ENCODE peak calls at places on chromosomes 4 and X, in six cellular contexts. O is upper lobe of right lung, K is iPS DF 6.9, D is cardiac muscle cell, C is lower lobe of right lung, Y is NT2/D1. N is an unnamed sample.

GRCh38 chr4:123816970-123817688 is 420.5 kb downstream of the SPRY1 start:
- DNase-seq in O (no peak), K (no peak), D (no peak), C (no peak), Y (no peak), N (no peak)

GRCh38 chr4:130995988-130996387 is 1900.0 kb downstream of the C4orf33 start:
- DNase-seq in O (no peak), K (no peak), D (no peak), C (no peak), Y (no peak), N (no peak)

GRCh38 chr4:145003675-145004074 is 94.3 kb downstream of the ANAPC10 start:
- DNase-seq in O (no peak), K (no peak), D (no peak), C (no peak), Y (no peak), N (no peak)

GRCh38 chr4:26320159-26320452 is 708 bp upstream of the RBPJ start:
- DNase-seq in O (no peak), K (no peak), D (peak; percentile 42), C (no peak), Y (no peak), N (no peak)

GRCh38 chrX:107678957-107679740 is 50.8 kb downstream of the PRPS1 start:
- DNase-seq in O (peak; percentile 76), K (no peak), D (peak; percentile 87), C (peak; percentile 82), Y (no peak), N (peak; percentile 67)

GRCh38 chr4:145186719-145187118 is 6.3 kb upstream of the OTUD4 start:
- DNase-seq in O (no peak), K (no peak), D (no peak), C (no peak), Y (no peak), N (no peak)

GRCh38 chrX:155535866-155536265 is 76.9 kb downstream of the TMLHE start:
- DNase-seq in O (no peak), K (no peak), D (no peak), C (no peak), Y (no peak), N (no peak)

GRCh38 chr4:105133976-105134375 is 12.7 kb upstream of the TET2 start:
- DNase-seq in O (no peak), K (no peak), D (no peak), C (no peak), Y (no peak), N (no peak)

GRCh38 chr4:82721819-82722423 is 76.7 kb downstream of the SCD5 start:
- DNase-seq in O (no peak), K (no peak), D (no peak), C (no peak), Y (no peak), N (peak; percentile 39)

GRCh38 chr4:158411180-158411721 is 110.4 kb upstream of the RXFP1 start:
- DNase-seq in O (no peak), K (no peak), D (peak; percentile 10), C (no peak), Y (no peak), N (no peak)

GRCh38 chr4:190018201-190018920 is 8.7 kb downstream of the FRG2 start:
- DNase-seq in O (no peak), K (no peak), D (no peak), C (no peak), Y (no peak), N (no peak)

GRCh38 chr4:106502106-106502699 is 133.6 kb upstream of the GIMD1 start:
- DNase-seq in O (peak; percentile 73), K (peak; percentile 64), D (peak; percentile 71), C (peak; percentile 61), Y (peak; percentile 27), N (peak; percentile 64)

GRCh38 chr4:165740911-165741310 is 132.1 kb upstream of the TLL1 start:
- DNase-seq in O (no peak), K (no peak), D (peak; percentile 42), C (no peak), Y (no peak), N (no peak)

GRCh38 chr4:119854364-119854763 is 212.3 kb downstream of the MAD2L1 start:
- DNase-seq in O (no peak), K (no peak), D (no peak), C (no peak), Y (no peak), N (no peak)

GRCh38 chr4:140154572-140154891 is 548 bp upstream of the MAML3 start:
- DNase-seq in O (no peak), K (no peak), D (no peak), C (no peak), Y (no peak), N (no peak)

GRCh38 chr4:93710101-93710846 is 118.3 kb upstream of the ATOH1 start:
- DNase-seq in O (no peak), K (peak; percentile 22), D (no peak), C (no peak), Y (peak; percentile 18), N (no peak)

GRCh38 chr4:187767158-187767557 is 228.4 kb upstream of the ZFP42 start:
- DNase-seq in O (no peak), K (no peak), D (no peak), C (no peak), Y (no peak), N (no peak)

GRCh38 chrX:150094996-150095395 is 156.7 kb upstream of the EOLA2 start:
- DNase-seq in O (no peak), K (no peak), D (no peak), C (no peak), Y (no peak), N (no peak)

GRCh38 chr4:100302061-100303026 is 112.1 kb upstream of the DDIT4L start:
- DNase-seq in O (no peak), K (no peak), D (peak; percentile 73), C (no peak), Y (no peak), N (no peak)

GRCh38 chrX:129934461-129934860 is 28.5 kb downstream of the UTP14A start:
- DNase-seq in O (no peak), K (no peak), D (no peak), C (no peak), Y (no peak), N (no peak)

GRCh38 chr4:972651-973424 is 531 bp downstream of the DGKQ start:
- DNase-seq in O (peak; percentile 81), K (no peak), D (peak; percentile 19), C (peak; percentile 72), Y (no peak), N (peak; percentile 39)

GRCh38 chrX:55521687-55522086 is 32.0 kb upstream of the USP51 start:
- DNase-seq in O (no peak), K (no peak), D (no peak), C (no peak), Y (no peak), N (peak; percentile 63)

GRCh38 chr4:99221980-99222379 is 2.9 kb upstream of the ADH6 start:
- DNase-seq in O (no peak), K (no peak), D (peak; percentile 64), C (no peak), Y (peak; percentile 16), N (no peak)

GRCh38 chr4:150849016-150849415 is 166.1 kb downstream of the LRBA start:
- DNase-seq in O (no peak), K (no peak), D (no peak), C (no peak), Y (no peak), N (no peak)

GRCh38 chr4:88709989-88710388 is 12.4 kb upstream of the NAP1L5 start:
- DNase-seq in O (no peak), K (no peak), D (no peak), C (no peak), Y (no peak), N (no peak)

DNA sequence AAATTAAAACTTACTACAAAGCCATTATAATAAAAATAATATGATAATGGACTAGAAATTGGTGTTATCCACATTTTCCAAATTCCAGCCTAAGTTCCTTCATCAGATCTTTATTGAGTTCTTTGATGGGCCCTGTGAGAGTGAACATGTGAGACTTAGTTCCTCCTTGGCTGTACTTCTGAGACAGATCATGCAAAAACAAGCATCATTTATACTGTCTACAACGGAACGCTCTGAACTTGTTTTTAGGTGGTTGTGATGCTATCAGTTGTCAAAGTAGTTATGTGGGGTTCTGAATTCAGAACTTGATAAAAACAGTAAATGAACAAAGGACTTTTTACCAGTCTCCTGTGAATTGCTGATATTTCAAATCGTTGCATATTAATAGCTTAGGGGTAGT is 48.9 kb downstream of the JADE3 start:
- DNase-seq in O (no peak), K (no peak), D (no peak), C (no peak), Y (no peak), N (no peak)
- H3K4me1 ChIP-seq in O (no peaks in the 10 kb centered on the region), K (no peaks in the 10 kb centered on the region), D (peaks cover 10% of the 10 kb centered on the region), C (peaks cover 5% of the 10 kb centered on the region), Y (peaks cover 2% of the 10 kb centered on the region), N (peaks cover 8% of the 10 kb centered on the region)

DNA sequence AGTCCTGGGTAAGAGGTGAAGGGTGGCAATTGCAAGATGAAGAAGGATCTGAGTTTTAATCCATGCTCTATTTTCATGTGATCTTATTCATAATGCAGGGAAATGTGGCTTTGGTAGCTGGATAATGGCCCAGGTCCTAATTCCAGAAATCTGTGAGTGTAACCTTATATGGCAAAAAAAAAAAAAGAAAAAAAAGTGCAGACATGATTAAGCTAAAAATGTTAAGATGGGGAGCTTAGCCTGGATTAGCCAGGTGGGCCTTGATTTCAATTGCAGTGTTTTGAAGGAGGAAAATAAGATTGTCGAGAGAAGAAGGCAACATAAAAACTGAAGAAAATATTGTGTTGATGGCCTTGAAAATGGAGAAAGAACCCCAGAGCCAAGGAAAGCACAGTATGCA is 867.7 kb upstream of the HS3ST1 start:
- DNase-seq in O (no peak), K (no peak), D (no peak), C (no peak), Y (no peak), N (no peak)
- H3K4me1 ChIP-seq in O (no peaks in the 10 kb centered on the region), K (no peaks in the 10 kb centered on the region), D (no peaks in the 10 kb centered on the region), C (no peaks in the 10 kb centered on the region), Y (no peaks in the 10 kb centered on the region), N (no peaks in the 10 kb centered on the region)

GRCh38 chrX:40169193-40170086 is 71.7 kb upstream of the BCOR start:
- DNase-seq in O (peak; percentile 73), K (no peak), D (peak; percentile 83), C (peak; percentile 69), Y (peak; percentile 88), N (peak; percentile 74)
- H3K4me1 ChIP-seq in O (peaks cover 16% of the 10 kb centered on the region), K (peaks cover 5% of the 10 kb centered on the region), D (peaks cover 59% of the 10 kb centered on the region), C (peaks cover 40% of the 10 kb centered on the region), Y (peaks cover 7% of the 10 kb centered on the region), N (peaks cover 74% of the 10 kb centered on the region)

DNA sequence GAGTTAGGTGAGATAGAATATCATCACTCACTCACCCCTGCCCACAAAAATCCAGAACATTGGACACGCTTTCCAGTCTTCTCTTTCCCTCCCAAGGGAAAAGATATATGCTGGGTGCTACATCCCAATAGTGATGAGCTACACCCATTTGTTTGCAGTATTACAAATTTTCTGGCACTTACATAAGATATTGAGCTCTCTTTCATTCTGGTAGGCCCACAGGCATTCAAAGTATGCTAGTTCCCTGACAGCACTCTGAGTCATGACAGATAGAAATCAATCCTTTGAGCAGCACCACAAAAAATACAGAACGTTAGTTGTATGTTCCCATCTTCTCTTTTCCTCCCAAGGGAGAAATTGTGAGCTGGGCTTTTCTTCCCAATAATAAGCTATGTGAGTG is 477.6 kb upstream of the GRID2 start:
- DNase-seq in O (no peak), K (no peak), D (peak; percentile 56), C (no peak), Y (no peak), N (no peak)
- H3K4me1 ChIP-seq in O (no peaks in the 10 kb centered on the region), K (no peaks in the 10 kb centered on the region), D (no peaks in the 10 kb centered on the region), C (no peaks in the 10 kb centered on the region), Y (no peaks in the 10 kb centered on the region), N (no peaks in the 10 kb centered on the region)